ENCODE peak calls at places on chromosomes 2 and 18, in eight cellular contexts. Q is CD8-positive, alpha-beta T cell; J is endothelial cell; S is neural crest cell; R is HCT116; B is cardiac muscle cell; G is heart left ventricle; Y is esophagus squamous epithelium. D is an unnamed sample.

GRCh38 chr2:68934021-68934420 is 18.7 kb downstream of the GKN2 start:
- DNase-seq in J (no peak), B (no peak), Y (no peak), Q (no peak), G (no peak), S (no peak), R (no peak), D (no peak)

GRCh38 chr2:71492112-71492511 is 38.8 kb downstream of the DYSF start:
- DNase-seq in Y (no peak), G (no peak), J (peak), Q (no peak), S (no peak), R (no peak), B (peak), D (no peak)

GRCh38 chr2:157413342-157414035 is 30.4 kb downstream of the CYTIP start:
- DNase-seq in Y (no peak), J (no peak), Q (peak), R (no peak), B (no peak), S (no peak), G (no peak), D (no peak)

GRCh38 chr2:144715992-144716391 is 196.1 kb upstream of the ZEB2 start:
- DNase-seq in S (no peak), R (no peak), B (no peak), J (no peak), G (no peak), Q (no peak), Y (no peak), D (no peak)

GRCh38 chr2:182320106-182320505 is 106.7 kb downstream of the PDE1A start:
- DNase-seq in B (no peak), J (no peak), S (no peak), Q (no peak), R (no peak), Y (no peak), G (no peak), D (no peak)

GRCh38 chr2:45670646-45671045 is 19.2 kb downstream of the PRKCE start:
- DNase-seq in Y (no peak), S (no peak), J (no peak), B (no peak), Q (no peak), R (no peak), G (no peak), D (no peak)

GRCh38 chr2:126756125-126756524 is 100.2 kb downstream of the GYPC start:
- DNase-seq in J (no peak), Q (no peak), B (no peak), R (no peak), Y (no peak), S (no peak), G (no peak), D (no peak)

GRCh38 chr2:218860950-218861381 is 1.4 kb downstream of the WNT6 start:
- DNase-seq in J (no peak), R (peak), G (peak), S (peak), Y (no peak), B (peak), Q (no peak), D (peak)

GRCh38 chr2:148887349-148888002 is 12.4 kb downstream of the KIF5C start:
- DNase-seq in R (no peak), J (no peak), G (no peak), Y (no peak), B (no peak), S (no peak), Q (no peak), D (no peak)

GRCh38 chr2:151927501-151928221 is 99.4 kb upstream of the ARL5A start:
- DNase-seq in J (no peak), Q (no peak), R (no peak), S (no peak), Y (no peak), B (no peak), G (no peak), D (no peak)

GRCh38 chr18:57803119-57803969 is at the start of gene ATP8B1:
- DNase-seq in R (peak), J (peak), G (peak), B (peak), Q (no peak), Y (no peak), S (peak), D (no peak)

GRCh38 chr2:168705534-168706470 is 96.6 kb upstream of the NOSTRIN start:
- DNase-seq in J (no peak), S (no peak), Y (no peak), R (no peak), Q (no peak), B (peak), G (no peak), D (no peak)

GRCh38 chr2:232162191-232162590 is 200.7 kb downstream of the DIS3L2 start:
- DNase-seq in B (peak), S (no peak), Q (no peak), Y (no peak), J (no peak), R (no peak), G (no peak), D (no peak)

GRCh38 chr2:33209976-33210375 is 263.2 kb downstream of the LTBP1 start:
- DNase-seq in R (no peak), J (no peak), Y (no peak), Q (no peak), B (peak), S (no peak), G (no peak), D (no peak)

GRCh38 chr2:240135706-240136012 is 446 bp downstream of the COPS9 start:
- DNase-seq in Y (no peak), G (no peak), J (no peak), Q (no peak), B (no peak), S (no peak), R (no peak), D (no peak)

GRCh38 chr2:223093436-223093839 is 41.4 kb downstream of the KCNE4 start:
- DNase-seq in J (no peak), Q (no peak), Y (no peak), G (peak), S (no peak), R (no peak), B (peak), D (peak)

GRCh38 chr18:13279181-13280065 is 60.9 kb downstream of the LDLRAD4 start:
- DNase-seq in J (no peak), S (no peak), G (no peak), R (no peak), Q (peak), Y (no peak), B (no peak), D (no peak)

GRCh38 chr2:106183093-106183837 is 10.8 kb downstream of the UXS1 start:
- DNase-seq in J (no peak), B (peak), Y (no peak), R (no peak), G (no peak), S (no peak), Q (no peak), D (no peak)

GRCh38 chr2:40369619-40370397 is 82.1 kb downstream of the SLC8A1 start:
- DNase-seq in S (no peak), G (no peak), Y (no peak), J (no peak), R (no peak), B (peak), Q (no peak), D (no peak)

GRCh38 chr2:101466426-101466825 is 8.5 kb downstream of the RFX8 start:
- DNase-seq in Y (no peak), B (no peak), R (no peak), J (no peak), Q (no peak), G (no peak), S (no peak), D (no peak)

GRCh38 chr18:70172225-70172624 is 33.3 kb downstream of the RTTN start:
- DNase-seq in S (no peak), Y (no peak), B (peak), Q (no peak), G (no peak), R (no peak), J (no peak), D (no peak)

GRCh38 chr2:67043781-67044478 is 353.2 kb upstream of the ETAA1 start:
- DNase-seq in Y (no peak), R (no peak), Q (no peak), G (no peak), S (no peak), B (no peak), J (no peak), D (no peak)

GRCh38 chr2:67050621-67051020 is 346.5 kb upstream of the ETAA1 start:
- DNase-seq in B (peak), R (no peak), Q (no peak), G (no peak), S (no peak), J (no peak), Y (no peak), D (no peak)

GRCh38 chr2:67046568-67046967 is 350.6 kb upstream of the ETAA1 start:
- DNase-seq in Y (no peak), S (no peak), G (no peak), J (no peak), R (no peak), B (no peak), Q (no peak), D (no peak)

GRCh38 chr2:67048314-67048713 is 348.8 kb upstream of the ETAA1 start:
- DNase-seq in B (no peak), Q (no peak), Y (no peak), R (no peak), S (no peak), G (no peak), J (no peak), D (no peak)
- TF ChIP-seq CTCF in B (no peak), Q (no peak), Y (no peak), R (no peak), S (no peak), G (no peak), J (no peak), D (no peak)

GRCh38 chr2:235051436-235052260 is 99.8 kb downstream of the SH3BP4 start:
- DNase-seq in Q (no peak), B (no peak), J (no peak), S (no peak), R (no peak), G (no peak), Y (no peak), D (no peak)

GRCh38 chr2:235049069-235049468 is 97.3 kb downstream of the SH3BP4 start:
- DNase-seq in G (no peak), J (no peak), Q (no peak), Y (no peak), R (no peak), B (no peak), S (no peak), D (no peak)

GRCh38 chr2:235052514-235053354 is 100.9 kb downstream of the SH3BP4 start:
- DNase-seq in G (no peak), J (no peak), S (no peak), R (no peak), Q (no peak), B (no peak), Y (no peak), D (no peak)

GRCh38 chr2:235049719-235050118 is 97.9 kb downstream of the SH3BP4 start:
- DNase-seq in Y (no peak), J (no peak), Q (no peak), S (no peak), B (no peak), R (no peak), G (no peak), D (no peak)

GRCh38 chr2:235050992-235051351 is 99.2 kb downstream of the SH3BP4 start:
- DNase-seq in R (peak), G (peak), Y (peak), S (no peak), B (peak), J (no peak), Q (no peak), D (peak)
- TF ChIP-seq CTCF in R (peak), G (no peak), Y (peak), S (no peak), B (no peak), J (no peak), Q (no peak), D (no peak)

DNA sequence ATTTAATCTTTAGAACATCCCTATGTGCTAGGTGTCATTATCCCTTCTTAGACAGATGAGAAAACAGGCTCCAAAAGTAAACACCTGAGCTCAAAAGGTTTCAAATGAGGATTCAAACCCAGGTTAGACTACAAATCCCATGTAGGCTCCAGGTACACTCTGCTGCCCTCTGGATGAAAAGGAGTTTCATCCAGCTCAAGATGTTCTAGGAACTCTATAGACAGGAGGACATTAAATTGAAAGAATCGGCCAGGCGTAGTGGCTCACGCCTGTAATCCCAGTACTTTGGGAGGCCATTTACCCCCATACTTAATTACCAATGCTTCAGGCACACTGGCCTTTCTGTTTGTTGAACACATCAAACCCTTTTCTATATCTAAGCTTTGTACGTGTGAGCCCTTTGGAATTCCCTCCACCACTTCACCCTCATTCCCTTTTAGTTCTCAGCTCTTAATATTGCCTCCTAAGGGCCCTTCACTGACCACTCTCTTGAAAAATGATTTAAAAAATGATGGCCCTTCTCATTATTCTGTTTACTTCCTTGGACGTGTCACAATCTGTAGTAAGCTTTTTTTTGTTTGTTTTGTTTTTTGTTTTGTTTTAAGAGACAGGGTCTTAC is 10.7 kb downstream of the SLC25A12 start:
- DNase-seq in B (no peak), Y (no peak), J (no peak), S (no peak), R (no peak), Q (no peak), G (no peak), D (no peak)
- TF ChIP-seq CTCF in B (no peak), Y (no peak), J (no peak), S (no peak), R (no peak), Q (no peak), G (no peak), D (peak)

GRCh38 chr2:37143986-37144385 is 12.8 kb downstream of the EIF2AK2 start:
- DNase-seq in B (no peak), S (no peak), G (no peak), Y (no peak), R (no peak), J (no peak), Q (no peak), D (no peak)

GRCh38 chr2:37148325-37148724 is 8.5 kb downstream of the EIF2AK2 start:
- DNase-seq in Y (no peak), Q (no peak), G (no peak), B (no peak), R (no peak), S (no peak), J (no peak), D (no peak)

GRCh38 chr2:37146062-37146461 is 10.7 kb downstream of the EIF2AK2 start:
- DNase-seq in R (no peak), S (no peak), Y (no peak), J (no peak), G (no peak), Q (no peak), B (no peak), D (no peak)

GRCh38 chr2:37142546-37142945 is 14.2 kb downstream of the EIF2AK2 start:
- DNase-seq in G (no peak), Q (no peak), S (no peak), R (no peak), J (no peak), B (no peak), Y (no peak), D (no peak)
- TF ChIP-seq CTCF in G (no peak), Q (no peak), S (peak), R (no peak), J (peak), B (no peak), Y (no peak), D (peak)

GRCh38 chr2:81324046-81324445 is 1019.5 kb upstream of the LRRTM1 start:
- DNase-seq in B (peak), Q (no peak), S (no peak), Y (no peak), G (no peak), R (peak), J (peak), D (no peak)
- TF ChIP-seq CTCF in B (peak), Q (no peak), S (peak), Y (no peak), G (no peak), R (peak), J (peak), D (peak)